ENCODE peak calls at places on chromosomes 3 and 15, in six cellular contexts. K is astrocyte of the spinal cord, H is foreskin fibroblast, Y is AG04450, T is dorsolateral prefrontal cortex, Q is mammary epithelial cell. I is an unnamed sample.

GRCh38 chr3:30848093-30848779 is 46.2 kb downstream of the GADL1 start:
- DNase-seq in K (no peak), Q (no peak), Y (no peak), H (no peak), T (no peak), I (no peak)

GRCh38 chr3:168081171-168081771 is 14.5 kb downstream of the GOLIM4 start:
- DNase-seq in K (no peak), H (peak), Q (no peak), Y (no peak), T (no peak), I (no peak)

GRCh38 chr3:124837730-124838186 is 49.4 kb downstream of the ITGB5 start:
- DNase-seq in Y (no peak), T (no peak), Q (peak), K (peak), H (peak), I (peak)

GRCh38 chr3:185537369-185537970 is 14.9 kb downstream of the LIPH start:
- DNase-seq in Q (peak), T (no peak), K (peak), H (peak), Y (no peak), I (peak)

GRCh38 chr3:68352031-68352430 is 580.3 kb downstream of the TAFA4 start:
- DNase-seq in T (no peak), H (no peak), Y (no peak), K (no peak), Q (no peak), I (no peak)

GRCh38 chr3:177141899-177142651 is 55.2 kb downstream of the TBL1XR1 start:
- DNase-seq in Q (no peak), K (no peak), T (no peak), Y (no peak), H (no peak), I (no peak)

GRCh38 chr3:46981932-46982471 is 2.5 kb downstream of the NBEAL2 start:
- DNase-seq in Y (no peak), H (no peak), K (no peak), Q (no peak), T (no peak), I (no peak)

GRCh38 chr3:61821823-61822251 is 260.5 kb downstream of the PTPRG start:
- DNase-seq in Q (peak), Y (no peak), K (peak), T (no peak), H (peak), I (no peak)

GRCh38 chr3:13723676-13724207 is 156.1 kb downstream of the WNT7A start:
- DNase-seq in T (no peak), Y (no peak), Q (no peak), H (no peak), K (no peak), I (no peak)

GRCh38 chr3:39843440-39843839 is 34.0 kb downstream of the MYRIP start:
- DNase-seq in K (no peak), H (peak), Y (no peak), Q (no peak), T (no peak), I (no peak)

GRCh38 chr15:35545316-35545824 is 595 bp downstream of the DPH6 start:
- DNase-seq in K (peak), T (no peak), H (peak), Y (peak), Q (peak), I (no peak)

GRCh38 chr3:99645277-99646106 is 7.1 kb downstream of the COL8A1 start:
- DNase-seq in H (no peak), Q (peak), K (peak), Y (no peak), T (no peak), I (peak)

GRCh38 chr15:78644979-78645378 is 4.0 kb upstream of the CHRNB4 start:
- DNase-seq in T (no peak), K (no peak), Q (no peak), H (no peak), Y (no peak), I (no peak)

GRCh38 chr3:64954995-64955636 is 267.3 kb upstream of the ADAMTS9 start:
- DNase-seq in Q (no peak), H (no peak), K (no peak), Y (no peak), T (no peak), I (no peak)

GRCh38 chr3:78907367-78907766 is 860.4 kb downstream of the ROBO1 start:
- DNase-seq in K (no peak), T (no peak), Y (no peak), H (no peak), Q (no peak), I (no peak)

GRCh38 chr3:178078933-178079332 is 457.3 kb upstream of the KCNMB2 start:
- DNase-seq in H (peak), Q (no peak), T (no peak), K (peak), Y (no peak), I (peak)

GRCh38 chr3:158419820-158420653 is 151.0 kb upstream of the MLF1 start:
- DNase-seq in Q (peak), H (no peak), Y (no peak), K (no peak), T (no peak), I (no peak)

GRCh38 chr15:44159492-44159891 is 35.6 kb downstream of the FRMD5 start:
- DNase-seq in Q (no peak), T (no peak), K (no peak), H (no peak), Y (no peak), I (no peak)

GRCh38 chr3:156860873-156861272 is 34.7 kb downstream of the LEKR1 start:
- DNase-seq in K (no peak), Q (peak), T (no peak), Y (no peak), H (no peak), I (no peak)

GRCh38 chr3:122100591-122101491 is 45.7 kb downstream of the CD86 start:
- DNase-seq in T (no peak), Q (no peak), H (no peak), K (no peak), Y (no peak), I (no peak)

GRCh38 chr3:152269423-152270144 is 855 bp downstream of the MBNL1 start:
- DNase-seq in T (no peak), K (peak), Y (peak), Q (peak), H (peak), I (peak)

GRCh38 chr3:94336076-94336741 is 273.3 kb downstream of the NSUN3 start:
- DNase-seq in K (peak), Q (peak), Y (peak), H (peak), T (no peak), I (peak)

GRCh38 chr15:78101423-78102105 is 9.2 kb downstream of the SH2D7 start:
- DNase-seq in H (no peak), T (no peak), Y (no peak), K (no peak), Q (no peak), I (no peak)

GRCh38 chr15:29756358-29757267 is 65.7 kb downstream of the TJP1 start:
- DNase-seq in Q (peak), T (no peak), H (no peak), Y (no peak), K (no peak), I (no peak)

GRCh38 chr3:165903885-165904284 is 66.7 kb upstream of the BCHE start:
- DNase-seq in Y (no peak), T (no peak), Q (peak), K (no peak), H (no peak), I (no peak)

GRCh38 chr15:61951949-61952348 is 108.3 kb downstream of the VPS13C start:
- DNase-seq in Q (no peak), Y (no peak), K (peak), T (no peak), H (no peak), I (no peak)

GRCh38 chr3:62332771-62333381 is 40.5 kb downstream of the FEZF2 start:
- DNase-seq in Q (peak), K (peak), Y (no peak), H (peak), T (no peak), I (peak)

GRCh38 chr15:63703641-63704040 is 106.5 kb downstream of the FBXL22 start:
- DNase-seq in Q (no peak), Y (no peak), K (no peak), T (no peak), H (no peak), I (no peak)

GRCh38 chr15:65406402-65407000 is 16.2 kb downstream of the IGDCC4 start:
- DNase-seq in K (no peak), Y (no peak), T (no peak), Q (no peak), H (no peak), I (no peak)
- H3K4me3 ChIP-seq in K (no peak), Y (no peak), T (no peak), Q (no peak), H (no peak), I (no peak)

DNA sequence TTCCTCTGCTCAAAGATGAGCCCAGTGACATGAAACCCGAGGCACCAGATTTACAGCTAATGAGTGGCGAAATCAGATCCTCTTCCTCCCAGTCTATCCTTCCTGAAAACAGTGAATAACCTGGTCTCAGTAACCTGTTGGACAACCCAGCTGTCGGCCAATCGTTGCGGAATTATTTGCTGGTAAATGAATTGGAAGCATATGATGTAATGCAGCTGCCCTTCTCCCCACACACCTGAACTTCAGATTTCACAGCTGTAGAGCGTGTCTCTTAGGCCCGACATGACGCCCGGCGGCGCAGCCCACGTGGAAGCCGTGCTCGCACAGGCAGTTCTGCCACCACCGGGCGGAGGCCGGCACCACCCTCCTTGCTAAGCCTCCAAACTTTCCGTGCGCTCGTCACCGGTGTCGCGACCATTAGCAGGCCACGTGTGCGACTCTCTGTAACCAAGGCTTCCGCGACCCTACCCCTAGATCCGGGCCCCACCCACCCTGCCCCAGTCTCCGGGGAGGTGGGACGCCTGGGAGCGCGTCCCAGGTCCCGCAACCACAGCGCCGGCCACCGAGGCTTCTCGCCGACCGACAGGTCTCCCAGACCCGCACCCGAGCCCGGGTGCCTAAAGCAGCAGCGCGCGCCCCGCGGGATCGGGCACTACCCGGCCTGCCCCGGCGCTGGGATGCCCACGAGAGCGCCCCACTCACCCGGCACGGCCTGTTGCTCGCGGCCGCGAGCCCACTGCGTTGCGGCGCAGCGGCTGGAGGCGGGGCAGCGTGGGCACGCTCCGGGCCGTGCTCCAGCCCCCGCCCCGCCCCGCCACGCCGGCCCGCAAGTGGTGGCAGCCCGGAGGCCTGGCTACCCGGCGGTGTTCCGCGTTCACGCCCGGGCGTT is at the start of gene RIOX2:
- DNase-seq in Y (no peak), Q (peak), K (peak), T (peak), H (peak), I (no peak)
- TF ChIP-seq CTCF in Y (peak), Q (no peak), K (peak), T (no peak), H (no peak), I (no peak)

GRCh38 chr15:98018761-98019351 is 58.4 kb downstream of the ARRDC4 start:
- DNase-seq in H (no peak), Y (no peak), K (no peak), T (no peak), Q (no peak), I (no peak)

GRCh38 chr15:98012354-98012753 is 51.9 kb downstream of the ARRDC4 start:
- DNase-seq in Y (no peak), H (no peak), K (no peak), Q (no peak), T (no peak), I (no peak)

DNA sequence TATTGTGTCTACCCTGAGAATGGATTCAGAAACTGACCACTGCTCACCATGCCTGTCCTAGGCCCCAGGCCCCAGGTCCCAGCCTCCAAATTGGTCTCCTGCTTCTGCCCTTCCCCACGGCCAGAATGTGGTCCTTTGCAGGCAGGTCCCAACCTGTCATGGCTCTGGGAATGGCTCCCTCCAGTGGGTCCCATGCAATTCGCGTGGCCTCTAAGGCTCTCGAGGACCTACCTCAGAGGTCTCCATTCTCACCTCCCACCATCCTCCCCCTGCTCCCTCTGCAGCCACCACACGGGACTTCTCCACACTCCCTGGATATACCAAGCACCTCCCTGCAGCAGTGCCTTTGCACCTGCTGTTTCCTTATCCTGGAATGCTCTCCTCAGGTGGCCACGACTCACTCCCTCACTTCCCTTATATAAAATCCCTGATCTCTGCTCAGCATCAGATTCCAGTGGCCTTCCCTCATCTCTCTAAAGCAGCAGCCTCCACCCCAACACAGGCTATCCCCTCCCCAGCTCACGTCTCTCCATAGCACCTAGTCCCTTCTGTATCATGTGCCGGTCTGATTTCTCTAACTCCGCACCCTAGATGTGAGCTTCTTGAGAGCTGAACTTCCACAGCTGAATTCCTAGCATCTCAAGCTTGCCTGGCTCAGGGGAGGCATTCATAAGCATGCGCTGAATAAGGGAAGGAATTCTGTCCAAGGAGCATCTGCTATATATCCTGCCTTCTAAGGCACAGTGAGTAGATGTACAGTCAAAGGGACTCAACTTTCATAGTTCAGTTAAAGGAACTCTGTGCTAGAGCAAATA is 56.9 kb downstream of the ARRDC4 start:
- DNase-seq in H (no peak), K (no peak), Y (no peak), T (no peak), Q (no peak), I (no peak)
- H3K4me3 ChIP-seq in H (no peak), K (no peak), Y (no peak), T (no peak), Q (no peak), I (no peak)

DNA sequence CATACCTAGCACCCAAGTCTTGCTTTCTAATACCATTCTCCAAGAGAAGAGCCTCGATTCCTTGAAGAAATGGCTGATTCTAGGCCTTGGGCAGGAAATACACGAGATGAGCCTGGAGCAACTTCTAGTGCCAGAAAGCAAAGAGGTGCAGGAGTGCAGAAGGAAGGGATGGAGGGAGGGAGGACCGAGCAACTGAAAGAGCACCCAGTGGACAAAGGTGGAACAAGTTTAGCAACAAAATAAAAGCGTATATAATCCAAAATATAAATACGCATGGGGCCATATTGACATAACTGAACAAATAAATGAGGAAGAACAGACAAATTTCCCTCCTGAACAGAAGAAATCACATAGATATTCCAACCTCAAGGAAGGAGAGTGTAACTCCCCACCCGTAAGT is 34.4 kb downstream of the CHSY1 start:
- DNase-seq in K (no peak), Y (no peak), H (no peak), T (no peak), Q (no peak), I (no peak)
- TF ChIP-seq CTCF in K (no peak), Y (no peak), H (no peak), T (no peak), Q (no peak), I (no peak)

DNA sequence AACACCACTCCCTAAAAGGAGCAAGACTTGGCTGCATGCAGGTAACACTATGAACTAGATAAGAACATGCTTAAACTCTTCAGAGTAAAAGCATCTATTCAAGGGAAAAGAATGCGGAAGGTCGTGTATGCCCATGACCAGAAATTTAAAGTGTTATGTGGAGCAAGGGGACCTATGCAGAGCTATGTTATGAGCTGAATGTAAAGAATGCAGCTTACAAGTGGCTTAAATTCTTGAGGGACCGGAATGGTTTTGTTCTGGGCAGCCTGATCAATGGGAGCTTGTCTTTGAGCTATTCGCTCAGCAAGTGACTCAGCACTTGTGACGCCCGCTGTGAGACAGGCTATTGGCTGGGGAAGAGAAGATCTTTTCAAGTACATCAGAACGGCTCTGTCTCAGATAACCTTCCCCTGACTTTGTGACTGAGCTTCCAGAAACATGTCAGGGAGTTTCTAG is 367.5 kb upstream of the THBS1 start:
- DNase-seq in H (peak), Q (peak), K (peak), Y (peak), T (no peak), I (peak)
- H3K4me3 ChIP-seq in H (no peak), Q (no peak), K (no peak), Y (no peak), T (no peak), I (no peak)

GRCh38 chr15:84819291-84819768 is 2.2 kb downstream of the ALPK3 start:
- DNase-seq in Q (no peak), Y (no peak), T (no peak), H (no peak), K (no peak), I (no peak)
- TF ChIP-seq CTCF in Q (no peak), Y (no peak), T (no peak), H (no peak), K (no peak), I (no peak)

GRCh38 chr15:74461847-74462511 is 1.0 kb upstream of the UBL7 start:
- DNase-seq in Q (no peak), Y (no peak), H (no peak), K (no peak), T (no peak), I (no peak)
- H3K4me3 ChIP-seq in Q (peak), Y (peak), H (peak), K (peak), T (peak), I (peak)

DNA sequence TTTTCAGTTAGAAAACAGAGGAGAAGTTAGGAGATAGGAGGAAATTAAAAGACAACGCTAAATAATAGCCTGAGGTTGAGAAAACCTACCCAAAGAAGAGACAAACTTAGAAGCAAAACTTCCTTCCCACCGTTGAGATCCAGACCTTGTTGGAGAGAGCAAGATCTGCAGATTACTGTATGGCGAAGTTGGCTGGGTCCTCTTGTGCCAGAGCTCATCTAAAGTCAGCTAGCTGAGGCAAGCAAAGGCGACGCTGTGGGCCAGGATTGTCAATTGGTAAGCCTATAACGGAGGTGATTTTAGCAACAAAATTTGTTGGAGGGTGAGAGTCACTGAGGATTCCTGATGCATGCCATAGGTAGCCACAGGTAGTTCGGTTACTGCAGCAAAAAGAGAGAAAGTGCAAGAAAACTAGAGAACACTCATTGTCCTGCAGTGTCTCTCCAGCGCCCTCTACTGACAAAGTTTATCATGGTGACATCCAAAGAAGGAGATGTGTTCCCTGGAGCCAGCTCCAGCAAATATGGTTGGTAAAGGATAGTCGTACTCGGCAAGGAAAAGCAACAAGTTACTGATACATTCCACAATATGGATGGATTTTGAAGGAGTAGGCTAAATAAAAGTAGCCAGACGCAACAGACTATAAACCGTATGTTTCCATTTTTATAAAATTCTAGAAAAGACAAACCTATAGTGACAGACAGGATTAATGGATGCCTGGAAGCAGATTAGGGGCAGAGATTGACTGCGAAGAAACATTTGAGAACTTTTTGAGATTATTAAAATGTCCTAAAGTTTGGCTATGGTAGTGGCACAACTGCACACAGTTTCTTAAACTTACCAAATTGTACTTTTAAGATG is 9.8 kb upstream of the OR5K4 start:
- DNase-seq in K (peak), Y (no peak), H (no peak), T (no peak), Q (peak), I (no peak)
- TF ChIP-seq CTCF in K (peak), Y (peak), H (peak), T (peak), Q (peak), I (peak)

I was measured in astrocyte of the cerebellum.